ENCODE peak calls at places on chromosomes 4 and X, in ten cellular contexts. Q, E, D, T, O, G, J, L, F and B are unnamed samples.

GRCh38 chr4:111871802-111872201 is 273.5 kb upstream of the FAM241A start:
- DNase-seq in O (no peak), J (no peak), Q (no peak), D (no peak), L (no peak), F (no peak), E (no peak), T (no peak), G (no peak), B (no peak)

GRCh38 chr4:107896158-107896645 is 35.1 kb upstream of the CYP2U1 start:
- DNase-seq in L (peak; percentile 92), J (no peak), E (no peak), D (no peak), G (no peak), Q (peak; percentile 96), T (no peak), O (peak; percentile 46), F (no peak), B (peak; percentile 97)

GRCh38 chr4:54657556-54658313 is at the start of gene KIT:
- DNase-seq in G (no peak), T (no peak), J (peak; percentile 90), F (peak; percentile 56), L (no peak), Q (peak; percentile 23), D (no peak), O (peak; percentile 54), E (peak; percentile 74), B (peak; percentile 13)

GRCh38 chr4:931194-931959 is 739 bp downstream of the GAK start:
- DNase-seq in O (peak; percentile 60), T (no peak), J (no peak), D (peak; percentile 11), E (no peak), F (no peak), Q (peak; percentile 48), L (no peak), G (peak; percentile 34), B (peak; percentile 35)

GRCh38 chrX:17621566-17622270 is 115.6 kb upstream of the SCML1 start:
- DNase-seq in E (no peak), J (no peak), F (no peak), G (no peak), L (no peak), T (no peak), Q (no peak), O (no peak), D (no peak), B (no peak)

GRCh38 chrX:40908026-40908425 is 172.7 kb upstream of the MED14 start:
- DNase-seq in D (no peak), L (peak; percentile 27), T (no peak), E (no peak), J (no peak), O (no peak), G (no peak), Q (peak; percentile 57), F (no peak), B (peak; percentile 23)

GRCh38 chr4:105146286-105147219 is at the start of gene TET2:
- DNase-seq in Q (peak; percentile 89), O (peak; percentile 91), T (peak; percentile 76), F (peak; percentile 86), L (peak; percentile 72), D (peak; percentile 50), E (peak; percentile 87), J (peak; percentile 79), G (peak; percentile 95), B (peak; percentile 92)

GRCh38 chrX:28693101-28693500 is 105.9 kb downstream of the IL1RAPL1 start:
- DNase-seq in F (no peak), D (no peak), Q (peak; percentile 13), L (no peak), E (no peak), T (no peak), G (no peak), J (no peak), O (no peak), B (no peak)

GRCh38 chrX:13752141-13752540 is 17.6 kb downstream of the OFD1 start:
- DNase-seq in D (no peak), O (no peak), E (no peak), L (peak; percentile 82), G (no peak), F (no peak), J (no peak), T (no peak), Q (no peak), B (no peak)

GRCh38 chr4:19748911-19749473 is 502.7 kb upstream of the SLIT2 start:
- DNase-seq in Q (no peak), O (no peak), F (no peak), G (no peak), E (no peak), L (peak; percentile 79), T (peak; percentile 20), J (no peak), D (no peak), B (peak; percentile 39)

GRCh38 chr4:16573744-16574143 is 324.7 kb downstream of the LDB2 start:
- DNase-seq in O (no peak), L (peak; percentile 90), D (no peak), J (no peak), Q (peak; percentile 62), F (no peak), T (peak; percentile 87), E (no peak), G (no peak), B (peak; percentile 72)

GRCh38 chr4:73021634-73022033 is 47.9 kb downstream of the COX18 start:
- DNase-seq in J (peak; percentile 64), Q (peak; percentile 87), D (peak; percentile 49), L (peak; percentile 80), O (no peak), E (no peak), G (peak; percentile 49), T (no peak), F (peak; percentile 27), B (peak; percentile 79)

GRCh38 chr4:88696620-88697019 is 1.0 kb downstream of the NAP1L5 start:
- DNase-seq in E (no peak), F (no peak), J (no peak), L (no peak), G (no peak), O (no peak), D (no peak), Q (no peak), T (no peak), B (peak; percentile 23)
- H3K4me3 ChIP-seq in E (peak overlapping the region; percentile 49), F (peak overlapping the region; percentile 70), J (peak overlapping the region; percentile 73), L (no peak overlapping the region), G (no peak overlapping the region), O (peak overlapping the region; percentile 55), D (no peak overlapping the region), Q (peak overlapping the region; percentile 74), T (peak overlapping the region; percentile 48), B (peak overlapping the region; percentile 78)

DNA sequence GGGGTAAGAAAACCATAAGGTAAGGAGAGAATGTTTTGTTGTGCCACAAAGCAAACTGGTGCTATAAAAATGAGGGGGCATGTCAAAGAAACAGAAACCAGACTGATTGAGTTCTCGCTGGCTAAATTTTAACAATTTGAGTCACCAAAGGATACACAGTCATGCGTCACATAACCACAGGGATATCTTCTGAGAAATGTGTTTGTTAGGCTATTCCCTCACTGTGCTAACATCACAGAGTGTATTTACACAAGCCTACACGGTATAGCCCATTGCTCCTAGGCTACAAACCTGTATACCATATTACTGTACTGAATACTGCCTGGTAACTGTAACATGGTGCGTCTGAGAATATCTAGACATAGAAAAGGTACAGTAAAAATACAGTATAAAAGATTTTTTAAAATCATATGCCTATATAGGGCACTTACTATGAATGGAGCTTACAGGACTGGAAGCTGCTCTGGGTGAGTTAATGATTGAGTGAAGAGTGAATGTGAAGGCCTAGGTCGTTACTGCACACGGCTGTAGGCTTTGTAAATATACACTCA is 50.1 kb downstream of the FBXW7 start:
- DNase-seq in Q (peak; percentile 93), L (peak; percentile 87), G (peak; percentile 80), O (no peak), D (no peak), F (no peak), E (no peak), T (no peak), J (no peak), B (peak; percentile 91)
- H3K4me3 ChIP-seq in Q (peak overlapping the region; percentile 0), L (peak overlapping the region; percentile 35), G (no peak overlapping the region), O (no peak overlapping the region), D (no peak overlapping the region), F (no peak overlapping the region), E (no peak overlapping the region), T (no peak overlapping the region), J (no peak overlapping the region), B (peak overlapping the region; percentile 35)

GRCh38 chrX:47650164-47651042 is at the start of gene ELK1:
- DNase-seq in G (peak; percentile 97), Q (peak; percentile 99), J (peak; percentile 97), F (peak; percentile 95), L (peak; percentile 97), D (peak; percentile 96), T (peak; percentile 89), O (peak; percentile 97), E (peak; percentile 86), B (peak; percentile 99)
- H3K4me3 ChIP-seq in G (peak within 1 kb of the TSS; percentile 83), Q (peak within 1 kb of the TSS; percentile 74), J (peak within 1 kb of the TSS; percentile 93), F (peak within 1 kb of the TSS; percentile 72), L (peak within 1 kb of the TSS; percentile 91), D (peak within 1 kb of the TSS; percentile 96), T (peak within 1 kb of the TSS; percentile 58), O (peak within 1 kb of the TSS; percentile 77), E (peak within 1 kb of the TSS; percentile 45), B (peak within 1 kb of the TSS; percentile 72)

GRCh38 chr4:133147365-133147821 is 1.7 kb upstream of the PCDH10 start:
- DNase-seq in F (no peak), L (peak; percentile 7), D (no peak), Q (peak; percentile 17), T (no peak), E (no peak), O (no peak), J (peak; percentile 26), G (no peak), B (no peak)

GRCh38 chr4:133148690-133149363 is at the start of gene PCDH10:
- DNase-seq in E (peak; percentile 89), O (peak; percentile 72), T (peak; percentile 79), J (peak; percentile 96), L (peak; percentile 85), D (no peak), Q (peak; percentile 97), G (no peak), F (peak; percentile 97), B (peak; percentile 90)

GRCh38 chr4:133146574-133147198 is 2.4 kb upstream of the PCDH10 start:
- DNase-seq in G (peak; percentile 22), J (peak; percentile 80), T (no peak), O (no peak), E (no peak), F (peak; percentile 81), L (peak; percentile 59), D (no peak), Q (peak; percentile 76), B (peak; percentile 66)

GRCh38 chr4:133149364-133149695 is 236 bp downstream of the PCDH10 start:
- DNase-seq in G (no peak), J (no peak), T (no peak), L (no peak), Q (no peak), E (no peak), O (no peak), F (no peak), D (no peak), B (no peak)

DNA sequence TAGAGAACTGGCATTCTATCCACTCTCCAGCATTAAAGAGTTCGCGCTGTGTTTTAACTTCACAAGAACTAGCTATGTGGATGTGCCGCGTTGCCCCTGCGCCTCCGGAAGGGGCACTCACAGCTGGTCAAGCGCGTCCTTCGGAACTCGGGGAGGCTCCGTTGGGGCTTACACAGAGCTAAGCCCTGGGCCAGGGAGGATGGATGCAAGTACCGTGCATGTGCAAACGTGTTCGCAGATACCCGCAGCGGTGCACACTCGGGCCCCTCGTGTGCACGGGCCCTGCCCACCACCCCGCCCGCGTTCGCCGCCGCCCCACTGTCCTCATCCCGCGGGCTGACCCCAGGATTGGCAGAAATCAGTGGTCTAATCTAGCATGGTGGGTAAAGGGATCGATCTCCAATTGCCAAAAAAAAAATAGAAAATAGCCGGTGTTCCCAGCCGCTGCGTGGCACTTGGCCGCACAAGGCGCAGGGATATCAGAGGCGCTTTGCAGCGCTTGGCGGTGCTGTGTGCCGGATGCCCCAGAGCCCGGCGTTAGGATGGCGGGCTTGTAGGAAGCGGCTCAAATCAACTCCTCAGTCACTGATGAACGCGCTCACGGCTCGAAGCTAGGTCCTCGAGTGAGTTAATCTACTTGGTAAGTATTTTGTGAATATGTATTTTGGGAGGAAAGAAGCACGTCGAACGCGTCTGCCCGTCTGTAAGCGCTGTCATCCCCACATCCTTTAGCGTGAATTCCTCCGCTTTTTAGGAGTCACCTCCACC is 988 bp upstream of the PCDH10 start:
- DNase-seq in L (peak; percentile 27), F (peak; percentile 69), Q (peak; percentile 61), J (peak; percentile 78), T (no peak), O (no peak), G (no peak), D (no peak), E (peak; percentile 60), B (peak; percentile 64)
- H3K4me3 ChIP-seq in L (peak overlapping the region; percentile 72), F (peak overlapping the region; percentile 72), Q (peak overlapping the region; percentile 64), J (peak overlapping the region; percentile 57), T (peak overlapping the region; percentile 41), O (peak overlapping the region; percentile 8), G (no peak overlapping the region), D (no peak overlapping the region), E (peak overlapping the region; percentile 21), B (peak overlapping the region; percentile 55)